ENCODE peak calls at places on chromosomes 5 and 9, in seven cellular contexts. Z is AG20443; K is breast epithelium; F is NCI-H2081; S is non-pigmented ciliary epithelial cell; A is fibroblast of pulmonary artery; E is activated CD8-positive, alpha-beta memory T cell treated with anti-CD3 and anti-CD28 coated beads for 1 hour. C is an unnamed sample.

GRCh38 chr5:143153332-143154119 is 250.0 kb downstream of the NR3C1 start:
- DNase-seq in F (no peak), S (no peak), A (peak), Z (peak), K (no peak), E (no peak), C (no peak)

GRCh38 chr5:43315262-43315661 is 2.0 kb upstream of the HMGCS1 start:
- DNase-seq in S (no peak), F (no peak), A (peak), E (no peak), K (no peak), Z (no peak), C (no peak)

GRCh38 chr9:130779153-130779855 is 55.8 kb upstream of the ABL1 start:
- DNase-seq in A (no peak), K (no peak), F (no peak), E (no peak), Z (peak), S (no peak), C (no peak)

GRCh38 chr5:82863260-82863659 is 213.9 kb downstream of the TMEM167A start:
- DNase-seq in E (no peak), K (no peak), Z (no peak), F (no peak), A (no peak), S (no peak), C (no peak)

GRCh38 chr5:133977161-133977787 is 8.8 kb upstream of the C5orf15 start:
- DNase-seq in S (no peak), F (no peak), K (no peak), E (no peak), A (no peak), Z (peak), C (no peak)

GRCh38 chr9:4297151-4297794 is 2.6 kb downstream of the GLIS3 start:
- DNase-seq in E (no peak), K (peak), S (peak), A (peak), Z (peak), F (peak), C (no peak)

GRCh38 chr5:14675865-14676300 is 11.4 kb downstream of the OTULIN start:
- DNase-seq in E (no peak), S (no peak), K (no peak), F (no peak), A (peak), Z (no peak), C (no peak)

GRCh38 chr5:168304349-168304748 is 12.9 kb downstream of the WWC1 start:
- DNase-seq in E (no peak), K (no peak), Z (no peak), F (no peak), A (no peak), S (no peak), C (no peak)

GRCh38 chr5:145811834-145812625 is 23.1 kb downstream of the PRELID2 start:
- DNase-seq in F (peak), A (peak), K (no peak), E (no peak), S (no peak), Z (peak), C (no peak)

GRCh38 chr5:135100011-135100410 is 66.0 kb upstream of the PITX1 start:
- DNase-seq in A (no peak), E (no peak), K (no peak), S (no peak), Z (no peak), F (no peak), C (no peak)

GRCh38 chr9:123359106-123359505 is 3.1 kb downstream of the CRB2 start:
- DNase-seq in Z (no peak), E (no peak), A (no peak), F (no peak), K (no peak), S (no peak), C (no peak)

GRCh38 chr5:1187234-1187949 is 14.0 kb upstream of the SLC6A19 start:
- DNase-seq in E (no peak), K (no peak), F (no peak), A (no peak), Z (no peak), S (no peak), C (no peak)

GRCh38 chr9:106059886-106060285 is 365.5 kb downstream of the TMEM38B start:
- DNase-seq in K (no peak), F (no peak), S (no peak), Z (no peak), E (no peak), A (no peak), C (no peak)

GRCh38 chr5:11477786-11478185 is 426.5 kb downstream of the CTNND2 start:
- DNase-seq in F (no peak), A (no peak), E (no peak), Z (no peak), K (no peak), S (peak), C (no peak)

GRCh38 chr9:136542246-136543041 is 3.4 kb downstream of the NOTCH1 start:
- DNase-seq in S (no peak), E (no peak), A (no peak), Z (no peak), K (no peak), F (no peak), C (no peak)

GRCh38 chr9:107487521-107488399 is 1.8 kb downstream of the KLF4 start:
- DNase-seq in E (no peak), K (peak), Z (peak), F (no peak), A (peak), S (no peak), C (no peak)

GRCh38 chr5:39570418-39571027 is 145.7 kb upstream of the DAB2 start:
- DNase-seq in E (no peak), Z (peak), K (no peak), S (no peak), F (peak), A (peak), C (no peak)

GRCh38 chr9:109108318-109108717 is 11.4 kb downstream of the TMEM245 start:
- DNase-seq in A (peak), F (no peak), E (no peak), S (no peak), Z (no peak), K (no peak), C (no peak)

GRCh38 chr9:33620738-33621439 is 96.8 kb downstream of the ANKRD18B start:
- DNase-seq in F (no peak), S (peak), Z (peak), K (no peak), E (no peak), A (peak), C (no peak)

GRCh38 chr9:135826188-135826545 is 81.2 kb downstream of the CAMSAP1 start:
- DNase-seq in F (no peak), E (no peak), A (no peak), Z (no peak), S (no peak), K (peak), C (no peak)